ENCODE peak calls at places on chromosomes 12 and 14, in five cellular contexts. L is GM20000, H is progenitor cell of endocrine pancreas, A is Peyer's patch, N is A549. F is an unnamed sample.

GRCh38 chr14:74695406-74695805 is 17.5 kb downstream of the AREL1 start:
- DNase-seq in A (no peak), N (no peak), H (no peak), L (no peak), F (no peak)

GRCh38 chr12:15164997-15165659 is 56.1 kb downstream of the RERG start:
- DNase-seq in L (no peak), N (no peak), H (no peak), A (peak; percentile 51), F (no peak)

GRCh38 chr12:66861157-66861750 is 182.4 kb upstream of the GRIP1 start:
- DNase-seq in H (peak; percentile 41), L (peak; percentile 47), A (peak; percentile 86), N (peak; percentile 18), F (peak; percentile 77)

GRCh38 chr12:28583771-28584261 is 393.6 kb downstream of the CCDC91 start:
- DNase-seq in H (no peak), N (no peak), L (no peak), A (no peak), F (no peak)

GRCh38 chr12:64567570-64567969 is 42.7 kb upstream of the RASSF3 start:
- DNase-seq in H (no peak), L (no peak), N (no peak), A (no peak), F (no peak)

GRCh38 chr14:82313889-82314288 is 780.2 kb upstream of the SEL1L start:
- DNase-seq in A (no peak), L (no peak), N (no peak), H (no peak), F (no peak)

GRCh38 chr12:110658882-110659281 is 30.0 kb downstream of the HVCN1 start:
- DNase-seq in A (no peak), H (no peak), N (no peak), L (no peak), F (no peak)

GRCh38 chr14:70555890-70556289 is 21.1 kb upstream of the ADAM20 start:
- DNase-seq in N (no peak), L (no peak), H (no peak), A (no peak), F (no peak)

GRCh38 chr14:101121399-101122113 is 218.0 kb upstream of the RTL1 start:
- DNase-seq in N (no peak), L (no peak), H (no peak), A (peak; percentile 34), F (no peak)

GRCh38 chr14:55306938-55307589 is 35.8 kb downstream of the FBXO34 start:
- DNase-seq in H (no peak), N (no peak), A (no peak), L (no peak), F (no peak)

GRCh38 chr12:116067892-116068291 is 209.6 kb downstream of the MED13L start:
- DNase-seq in H (no peak), A (no peak), N (no peak), L (no peak), F (no peak)

GRCh38 chr14:93892923-93893549 is 34.1 kb upstream of the FAM181A start:
- DNase-seq in H (peak; percentile 87), N (peak; percentile 54), A (peak; percentile 84), L (peak; percentile 73), F (peak; percentile 91)

GRCh38 chr14:98685725-98686124 is 586.3 kb downstream of the BCL11B start:
- DNase-seq in A (no peak), L (no peak), N (no peak), H (no peak), F (no peak)

GRCh38 chr14:50718949-50719348 is 50.8 kb upstream of the SAV1 start:
- DNase-seq in L (no peak), N (no peak), A (no peak), H (no peak), F (no peak)

GRCh38 chr14:72588521-72588920 is 305.4 kb downstream of the DPF3 start:
- DNase-seq in N (no peak), L (peak; percentile 49), A (no peak), H (no peak), F (peak; percentile 22)

GRCh38 chr12:96190403-96191170 is 3.6 kb upstream of the ELK3 start:
- DNase-seq in H (no peak), N (no peak), L (no peak), A (no peak), F (no peak)

DNA sequence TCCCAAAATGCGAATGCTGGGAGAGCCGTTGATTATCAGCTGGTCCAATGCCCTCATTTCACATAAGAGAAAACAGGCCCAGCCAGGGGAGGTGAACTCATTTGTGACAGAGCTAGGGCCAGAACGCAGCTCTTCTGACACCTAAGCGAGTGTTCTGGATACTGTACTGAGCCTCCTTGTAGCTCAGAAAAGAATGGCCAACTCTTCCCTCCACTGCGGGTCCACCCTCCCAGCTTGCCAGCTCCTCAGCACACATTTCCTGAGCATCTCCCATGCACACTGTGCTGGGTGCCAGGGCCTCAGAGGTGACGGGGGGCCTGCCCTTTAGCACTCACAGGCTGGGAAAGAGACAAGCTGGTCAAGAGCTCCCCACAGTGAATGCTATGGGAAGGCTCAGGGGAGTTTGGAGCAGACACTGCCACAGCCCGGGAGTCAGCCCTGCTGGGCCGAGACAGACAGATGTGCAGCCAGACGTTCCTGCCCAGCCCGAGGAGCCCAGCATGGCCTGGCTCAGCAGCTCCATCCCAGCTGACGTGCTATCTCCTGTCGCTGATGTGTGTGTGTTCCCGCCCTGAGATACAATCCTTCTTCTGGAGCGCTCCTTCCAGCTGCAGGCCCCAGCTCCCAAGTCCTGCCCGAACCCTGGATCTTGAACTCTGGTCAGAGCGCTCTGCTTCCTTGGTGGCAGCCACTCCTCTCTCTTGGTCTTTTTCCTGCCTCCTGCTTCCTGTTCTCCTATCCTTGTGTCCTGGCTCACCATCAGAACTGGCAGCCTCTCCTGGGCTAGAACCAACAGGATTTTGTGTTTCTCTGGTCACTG is 3.6 kb downstream of the CMTM5 start:
- DNase-seq in L (no peak), N (no peak), H (no peak), A (no peak), F (no peak)
- TF ChIP-seq CTCF in L (no peak), N (no peak), H (no peak), A (no peak), F (no peak)

GRCh38 chr14:24310666-24311604 is at the start of gene LTB4R:
- DNase-seq in L (peak; percentile 85), A (peak; percentile 89), H (no peak), N (no peak), F (peak; percentile 71)
- TF ChIP-seq CTCF in L (peak; percentile 44), A (peak; percentile 32), H (no peak), N (no peak), F (no peak)

GRCh38 chr12:79388006-79388405 is 302.8 kb downstream of the PAWR start:
- DNase-seq in N (no peak), H (no peak), A (no peak), L (no peak), F (no peak)
- TF ChIP-seq CTCF in N (no peak), H (no peak), A (no peak), L (no peak), F (no peak)

GRCh38 chr12:112939761-112940357 is 1.6 kb downstream of the OAS3 start:
- DNase-seq in N (no peak), L (peak; percentile 75), A (no peak), H (no peak), F (no peak)

GRCh38 chr12:112936264-112936663 is 2.0 kb upstream of the OAS3 start:
- DNase-seq in L (no peak), N (no peak), H (no peak), A (no peak), F (no peak)

GRCh38 chr12:112936927-112937326 is 1.3 kb upstream of the OAS3 start:
- DNase-seq in N (no peak), H (no peak), L (no peak), A (no peak), F (no peak)

GRCh38 chr12:112938751-112939150 is 477 bp downstream of the OAS3 start:
- DNase-seq in L (no peak), H (no peak), A (no peak), N (peak; percentile 24), F (no peak)

GRCh38 chr12:112937741-112938719 is at the start of gene OAS3:
- DNase-seq in H (no peak), A (peak; percentile 91), L (peak; percentile 71), N (peak; percentile 73), F (peak; percentile 88)
- TF ChIP-seq CTCF in H (no peak), A (no peak), L (no peak), N (no peak), F (no peak)

DNA sequence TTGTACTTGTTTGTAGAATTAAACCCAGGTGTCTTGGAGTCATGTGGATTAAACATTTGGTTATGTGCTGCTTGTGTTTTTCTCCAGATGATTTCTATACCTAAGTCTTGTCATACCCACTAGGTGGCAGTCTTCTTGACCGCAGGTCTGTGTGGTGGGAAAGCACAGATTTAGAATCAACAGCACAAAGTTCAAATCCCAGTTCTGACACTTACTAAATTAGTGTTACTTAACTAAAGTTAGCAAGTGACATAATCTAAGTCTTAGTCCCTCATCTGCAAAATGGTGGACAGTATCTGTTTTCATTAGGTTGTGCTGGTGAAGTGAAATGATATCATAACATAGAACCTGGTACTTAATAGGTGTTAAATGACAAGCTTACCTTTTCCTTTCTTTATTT is 151.0 kb upstream of the ARHGAP5 start:
- DNase-seq in H (no peak), L (peak; percentile 59), A (no peak), N (peak; percentile 59), F (no peak)
- TF ChIP-seq CTCF in H (peak; percentile 62), L (peak; percentile 50), A (peak; percentile 60), N (peak; percentile 67), F (peak; percentile 50)

GRCh38 chr12:132162508-132163031 is 18.3 kb downstream of the NOC4L start:
- DNase-seq in H (no peak), N (no peak), A (no peak), L (no peak), F (no peak)

GRCh38 chr12:132164426-132164825 is 20.2 kb downstream of the NOC4L start:
- DNase-seq in H (no peak), N (no peak), L (no peak), A (no peak), F (no peak)

GRCh38 chr12:132163041-132163910 is 19.0 kb downstream of the NOC4L start:
- DNase-seq in L (no peak), A (no peak), H (no peak), N (no peak), F (no peak)

GRCh38 chr12:132165584-132165983 is 21.3 kb downstream of the NOC4L start:
- DNase-seq in H (no peak), A (no peak), L (no peak), N (no peak), F (no peak)

DNA sequence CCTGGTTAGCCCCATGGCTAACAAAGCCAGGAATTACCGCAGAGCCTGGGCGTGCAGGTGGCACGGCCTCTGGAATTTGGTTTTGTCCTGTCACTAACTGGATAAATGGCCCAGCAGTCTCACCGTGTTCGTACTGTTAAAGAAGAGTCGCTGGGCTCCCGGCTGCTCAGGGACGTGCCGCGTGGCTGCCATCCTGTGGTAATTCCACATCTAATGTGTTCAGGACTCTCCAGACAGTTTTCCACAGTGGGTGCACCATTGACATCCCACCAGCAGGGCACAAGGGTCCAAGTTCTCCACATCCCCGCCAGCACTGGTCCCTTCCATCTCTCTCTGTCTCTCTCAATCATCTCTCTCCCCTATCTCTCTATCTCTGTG is 19.6 kb downstream of the NOC4L start:
- DNase-seq in H (no peak), A (no peak), N (no peak), L (no peak), F (no peak)
- TF ChIP-seq CTCF in H (peak; percentile 48), A (no peak), N (no peak), L (no peak), F (no peak)

F was measured in testis.